ENCODE peak calls at places on chromosomes 16 and 17, in seven cellular contexts. A is cardiac fibroblast, Y is fibroblast of pulmonary artery, F is endothelial cell of umbilical vein, M is RWPE1, C is AG09309, T is uterus. Q is an unnamed sample.

GRCh38 chr16:56777533-56777932 is 47.6 kb downstream of the NUP93 start:
- DNase-seq in A (no peak), Y (no peak), F (no peak), M (no peak), C (no peak), T (no peak), Q (no peak)

GRCh38 chr17:45942284-45942683 is 47.9 kb downstream of the MAPT start:
- DNase-seq in A (peak), Y (no peak), F (no peak), M (no peak), C (no peak), T (peak), Q (no peak)

GRCh38 chr16:78761427-78761826 is 662.0 kb downstream of the WWOX start:
- DNase-seq in A (no peak), Y (no peak), F (no peak), M (no peak), C (no peak), T (no peak), Q (peak)

GRCh38 chr17:1872976-1873375 is 43.2 kb downstream of the RPA1 start:
- DNase-seq in A (no peak), Y (no peak), F (no peak), M (no peak), C (no peak), T (no peak), Q (peak)

GRCh38 chr16:87704754-87705353 is 60.9 kb downstream of the KLHDC4 start:
- DNase-seq in A (no peak), Y (no peak), F (no peak), M (no peak), C (no peak), T (no peak), Q (no peak)

GRCh38 chr16:11957591-11958395 is 7.2 kb upstream of the TNFRSF17 start:
- DNase-seq in A (no peak), Y (no peak), F (no peak), M (no peak), C (no peak), T (no peak), Q (no peak)

GRCh38 chr17:50060951-50061712 is 5.2 kb downstream of the ITGA3 start:
- DNase-seq in A (peak), Y (peak), F (no peak), M (peak), C (no peak), T (peak), Q (no peak)

GRCh38 chr17:19306160-19307111 is 56.1 kb downstream of the B9D1 start:
- DNase-seq in A (no peak), Y (no peak), F (no peak), M (no peak), C (no peak), T (no peak), Q (peak)

GRCh38 chr17:28551421-28552186 is 820 bp downstream of the UNC119 start:
- DNase-seq in A (no peak), Y (peak), F (peak), M (peak), C (no peak), T (no peak), Q (peak)

GRCh38 chr17:82477934-82478333 is 19.4 kb downstream of the NARF start:
- DNase-seq in A (no peak), Y (no peak), F (no peak), M (no peak), C (no peak), T (no peak), Q (no peak)

GRCh38 chr17:27800522-27800921 is at the start of gene NOS2:
- DNase-seq in A (no peak), Y (no peak), F (no peak), M (no peak), C (no peak), T (no peak), Q (no peak)

GRCh38 chr16:90020260-90020837 is 1.1 kb upstream of the DBNDD1 start:
- DNase-seq in A (no peak), Y (no peak), F (no peak), M (no peak), C (no peak), T (no peak), Q (no peak)

GRCh38 chr17:42866631-42867575 is 15.9 kb downstream of the AOC3 start:
- DNase-seq in A (no peak), Y (no peak), F (no peak), M (no peak), C (no peak), T (no peak), Q (no peak)

GRCh38 chr16:77723108-77723514 is 797 bp downstream of the NUDT7 start:
- DNase-seq in A (peak), Y (peak), F (peak), M (no peak), C (peak), T (peak), Q (peak)

GRCh38 chr17:3944485-3945388 is 19.5 kb downstream of the ATP2A3 start:
- DNase-seq in A (peak), Y (peak), F (peak), M (peak), C (no peak), T (peak), Q (peak)

GRCh38 chr17:31820691-31821435 is 38.2 kb downstream of the COPRS start:
- DNase-seq in A (no peak), Y (peak), F (peak), M (no peak), C (no peak), T (no peak), Q (no peak)

GRCh38 chr16:81861503-81861902 is 82.4 kb downstream of the PLCG2 start:
- DNase-seq in A (no peak), Y (no peak), F (no peak), M (peak), C (no peak), T (no peak), Q (no peak)

GRCh38 chr17:57609878-57610270 is 135.2 kb downstream of the CCDC182 start:
- DNase-seq in A (no peak), Y (no peak), F (no peak), M (no peak), C (no peak), T (no peak), Q (no peak)

GRCh38 chr17:16073845-16074244 is 74.2 kb downstream of the TTC19 start:
- DNase-seq in A (no peak), Y (no peak), F (no peak), M (no peak), C (no peak), T (no peak), Q (no peak)

GRCh38 chr17:57201481-57201880 is 54.8 kb upstream of the MSI2 start:
- DNase-seq in A (no peak), Y (no peak), F (no peak), M (no peak), C (no peak), T (no peak), Q (no peak)

GRCh38 chr16:73289232-73289631 is 241.3 kb upstream of the ZFHX3 start:
- DNase-seq in A (no peak), Y (no peak), F (no peak), M (no peak), C (no peak), T (no peak), Q (peak)

GRCh38 chr16:69563605-69564580 is 1.9 kb upstream of the NFAT5 start:
- DNase-seq in A (no peak), Y (peak), F (peak), M (peak), C (no peak), T (no peak), Q (peak)

GRCh38 chr17:9368631-9369030 is 207.0 kb downstream of the STX8 start:
- DNase-seq in A (no peak), Y (no peak), F (no peak), M (no peak), C (no peak), T (no peak), Q (no peak)

GRCh38 chr17:66636111-66636510 is 198.8 kb upstream of the CACNG5 start:
- DNase-seq in A (peak), Y (peak), F (no peak), M (peak), C (peak), T (no peak), Q (no peak)

GRCh38 chr17:58802188-58802587 is 46.5 kb downstream of the PPM1E start:
- DNase-seq in A (no peak), Y (no peak), F (no peak), M (no peak), C (no peak), T (no peak), Q (no peak)

GRCh38 chr16:3589441-3589921 is 12.3 kb upstream of the NLRC3 start:
- DNase-seq in A (no peak), Y (no peak), F (no peak), M (no peak), C (no peak), T (no peak), Q (no peak)

GRCh38 chr17:37220609-37220953 is 155.2 kb upstream of the C17orf78 start:
- DNase-seq in A (peak), Y (peak), F (peak), M (no peak), C (no peak), T (no peak), Q (peak)

GRCh38 chr17:21271767-21272166 is 12.7 kb upstream of the MAP2K3 start:
- DNase-seq in A (no peak), Y (no peak), F (no peak), M (no peak), C (no peak), T (no peak), Q (no peak)

GRCh38 chr16:57834936-57835335 is 32.6 kb upstream of the KIFC3 start:
- DNase-seq in A (no peak), Y (no peak), F (no peak), M (peak), C (no peak), T (no peak), Q (no peak)

GRCh38 chr16:71441348-71441781 is 489 bp downstream of the TLE7 start:
- DNase-seq in A (no peak), Y (no peak), F (no peak), M (no peak), C (no peak), T (no peak), Q (peak)
- TF ChIP-seq CTCF in A (peak), Y (no peak), F (peak), M (no peak), C (peak), T (no peak), Q (peak)

GRCh38 chr17:17605747-17606083 is 14.2 kb upstream of the PEMT start:
- DNase-seq in A (no peak), Y (no peak), F (no peak), M (no peak), C (peak), T (no peak), Q (no peak)

GRCh38 chr17:17605083-17605746 is 13.7 kb upstream of the PEMT start:
- DNase-seq in A (no peak), Y (no peak), F (no peak), M (no peak), C (no peak), T (no peak), Q (no peak)

GRCh38 chr17:17603895-17604225 is 12.4 kb upstream of the PEMT start:
- DNase-seq in A (no peak), Y (no peak), F (no peak), M (no peak), C (no peak), T (no peak), Q (no peak)

GRCh38 chr17:17606416-17607000 is 15.0 kb upstream of the PEMT start:
- DNase-seq in A (no peak), Y (no peak), F (no peak), M (no peak), C (no peak), T (no peak), Q (no peak)

DNA sequence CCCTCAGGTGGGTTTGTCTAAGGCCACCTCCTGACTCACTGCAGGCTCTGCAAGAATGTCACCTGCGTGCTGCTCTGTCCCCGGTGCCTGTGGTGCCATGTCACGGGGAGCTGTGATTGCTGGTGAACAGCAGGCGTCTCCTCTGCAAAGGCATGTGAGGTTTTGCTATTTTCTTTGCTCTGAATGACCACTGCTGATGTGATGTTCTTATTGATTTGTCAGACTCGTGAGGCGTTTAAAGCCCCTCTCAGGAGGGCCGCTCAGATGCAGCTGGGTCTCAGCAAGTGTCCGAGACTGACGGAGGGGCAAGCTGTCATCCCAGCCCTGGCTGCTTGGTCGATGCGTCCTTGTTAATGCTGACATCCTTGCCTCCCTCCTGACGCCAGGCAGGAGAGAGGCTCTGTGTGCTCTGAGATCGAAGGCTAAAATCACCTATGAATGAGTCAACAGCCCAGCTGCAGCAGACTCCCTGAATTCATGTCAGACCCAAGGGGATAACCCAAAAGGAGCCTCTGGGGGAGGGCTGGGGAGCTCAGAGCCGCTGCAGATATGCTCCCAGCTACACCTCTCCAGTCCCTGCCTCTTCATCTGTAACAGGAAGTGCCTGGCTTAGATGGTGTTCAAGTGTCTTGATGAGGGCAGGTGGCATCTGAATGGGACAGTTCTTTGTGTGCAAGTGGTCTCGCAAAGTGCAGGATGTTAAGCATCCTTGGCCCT is 11.8 kb upstream of the PEMT start:
- DNase-seq in A (no peak), Y (no peak), F (no peak), M (no peak), C (no peak), T (no peak), Q (no peak)
- TF ChIP-seq CTCF in A (no peak), Y (no peak), F (no peak), M (no peak), C (no peak), T (no peak), Q (no peak)

GRCh38 chr17:47726796-47727703 is 6.0 kb upstream of the TBX21 start:
- DNase-seq in A (no peak), Y (no peak), F (no peak), M (no peak), C (no peak), T (no peak), Q (no peak)

GRCh38 chr17:47727704-47728036 is 5.4 kb upstream of the TBX21 start:
- DNase-seq in A (no peak), Y (no peak), F (no peak), M (no peak), C (no peak), T (no peak), Q (no peak)

GRCh38 chr17:47728214-47728877 is 4.7 kb upstream of the TBX21 start:
- DNase-seq in A (no peak), Y (no peak), F (no peak), M (no peak), C (no peak), T (no peak), Q (no peak)

GRCh38 chr17:47724705-47725104 is 8.3 kb upstream of the TBX21 start:
- DNase-seq in A (no peak), Y (no peak), F (no peak), M (no peak), C (no peak), T (no peak), Q (no peak)

DNA sequence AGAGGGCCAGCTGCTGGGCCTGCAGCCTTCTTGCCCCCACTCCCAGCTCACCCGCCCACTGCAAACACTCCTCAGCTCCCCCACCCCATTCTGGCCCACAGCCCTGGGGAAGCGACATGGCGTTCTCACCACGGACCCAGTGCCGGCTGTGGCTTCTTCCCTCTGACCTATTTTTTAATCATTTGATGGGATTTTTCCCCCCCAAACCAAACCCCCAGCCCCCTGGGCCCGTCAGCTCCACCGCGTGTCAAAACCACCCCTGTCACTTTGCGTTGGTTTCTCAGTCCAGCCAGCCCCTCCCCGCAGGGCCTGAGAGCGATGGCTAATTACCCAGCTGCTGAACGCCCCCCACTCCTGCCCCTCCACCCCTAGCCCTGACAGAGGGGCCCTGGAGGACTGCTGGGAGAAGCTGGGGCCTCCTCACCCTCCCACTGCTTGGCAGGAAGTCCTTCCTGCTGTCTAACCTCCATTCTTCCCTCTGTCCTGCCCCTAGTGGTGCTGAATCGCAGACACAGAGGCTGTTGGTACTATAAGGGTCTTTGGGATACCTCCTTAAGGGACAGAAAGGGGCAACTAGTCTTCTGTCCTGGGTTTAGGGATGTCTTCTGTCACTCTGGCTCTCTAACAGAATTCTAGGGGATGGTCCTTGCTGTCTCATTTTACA is 7.5 kb upstream of the TBX21 start:
- DNase-seq in A (no peak), Y (no peak), F (no peak), M (no peak), C (no peak), T (no peak), Q (no peak)
- TF ChIP-seq CTCF in A (peak), Y (peak), F (no peak), M (no peak), C (peak), T (no peak), Q (no peak)

GRCh38 chr16:24863582-24864437 is 18.0 kb downstream of the SLC5A11 start:
- DNase-seq in A (no peak), Y (no peak), F (no peak), M (no peak), C (no peak), T (no peak), Q (no peak)
- TF ChIP-seq CTCF in A (no peak), Y (no peak), F (no peak), M (no peak), C (no peak), T (no peak), Q (no peak)

GRCh38 chr17:47821424-47822379 is at the start of gene OSBPL7:
- DNase-seq in A (peak), Y (peak), F (peak), M (peak), C (no peak), T (peak), Q (peak)
- TF ChIP-seq CTCF in A (no peak), Y (peak), F (peak), M (peak), C (peak), T (peak), Q (peak)

GRCh38 chr17:77011173-77012011 is 129.4 kb upstream of the SEC14L1 start:
- DNase-seq in A (peak), Y (peak), F (peak), M (peak), C (no peak), T (no peak), Q (no peak)
- TF ChIP-seq CTCF in A (peak), Y (peak), F (peak), M (peak), C (peak), T (peak), Q (peak)

GRCh38 chr16:13081825-13082224 is 180.4 kb downstream of the SHISA9 start:
- DNase-seq in A (no peak), Y (no peak), F (no peak), M (no peak), C (no peak), T (no peak), Q (no peak)
- TF ChIP-seq CTCF in A (no peak), Y (no peak), F (no peak), M (no peak), C (no peak), T (no peak), Q (no peak)

DNA sequence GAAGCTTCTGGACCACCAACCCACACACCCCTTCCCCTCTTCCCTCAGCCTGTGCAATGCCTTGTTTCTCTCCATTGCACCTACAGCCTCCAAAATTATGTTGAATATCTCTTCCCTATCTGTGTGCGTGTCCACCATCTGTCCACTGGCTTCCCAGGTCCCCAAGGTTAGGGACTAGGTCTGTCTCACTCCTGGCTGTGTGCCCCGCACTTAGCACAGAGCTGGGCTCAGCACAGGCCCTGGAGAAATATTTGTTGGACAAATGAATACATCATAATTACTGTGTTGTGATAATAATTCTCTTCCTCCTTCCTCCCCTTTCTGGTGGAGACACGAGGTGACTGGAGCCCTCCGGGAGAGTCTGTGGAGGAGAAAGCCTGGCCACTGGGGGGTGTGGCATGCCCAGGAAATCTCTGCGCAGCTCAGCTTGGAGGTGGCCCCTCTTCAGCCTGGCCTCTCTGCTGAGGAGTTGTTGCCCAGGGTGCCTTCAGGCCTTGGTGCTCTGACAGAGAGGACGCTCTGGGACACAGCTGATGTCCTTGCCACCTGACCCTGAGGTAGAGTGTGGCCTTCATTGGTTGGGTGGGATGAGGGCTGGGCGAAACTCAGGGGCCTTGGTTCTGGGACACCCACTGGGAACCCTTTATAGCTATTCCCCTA is 3.3 kb upstream of the BRD7 start:
- DNase-seq in A (peak), Y (peak), F (no peak), M (no peak), C (no peak), T (no peak), Q (no peak)
- TF ChIP-seq CTCF in A (peak), Y (peak), F (peak), M (no peak), C (peak), T (peak), Q (peak)

GRCh38 chr16:50244140-50244503 is 22.2 kb upstream of the ADCY7 start:
- DNase-seq in A (no peak), Y (no peak), F (no peak), M (no peak), C (no peak), T (no peak), Q (no peak)

GRCh38 chr16:50247123-50247905 is 19.0 kb upstream of the ADCY7 start:
- DNase-seq in A (no peak), Y (no peak), F (no peak), M (no peak), C (no peak), T (no peak), Q (no peak)

GRCh38 chr16:50246299-50247122 is 19.8 kb upstream of the ADCY7 start:
- DNase-seq in A (no peak), Y (no peak), F (no peak), M (no peak), C (no peak), T (no peak), Q (peak)

GRCh38 chr16:50244504-50245416 is 21.6 kb upstream of the ADCY7 start:
- DNase-seq in A (no peak), Y (no peak), F (no peak), M (peak), C (no peak), T (no peak), Q (no peak)

GRCh38 chr16:50245417-50246298 is 20.7 kb upstream of the ADCY7 start:
- DNase-seq in A (peak), Y (peak), F (peak), M (peak), C (no peak), T (no peak), Q (peak)
- TF ChIP-seq CTCF in A (no peak), Y (no peak), F (peak), M (peak), C (no peak), T (peak), Q (peak)

GRCh38 chr17:77281024-77281903 is 140.5 kb downstream of the SEC14L1 start:
- DNase-seq in A (peak), Y (peak), F (no peak), M (peak), C (no peak), T (peak), Q (peak)
- TF ChIP-seq CTCF in A (no peak), Y (no peak), F (no peak), M (peak), C (no peak), T (peak), Q (peak)